ENCODE peak calls at places on chromosomes 11 and 22, in four cellular contexts. One of them, this sample, is unnamed.

GRCh38 chr22:46066691-46067090 is 83.6 kb upstream of the PPARA start:
- DNase-seq in AG09309: no peak
- DNase-seq in effector memory CD4-positive, alpha-beta T cell: no peak
- DNase-seq in activated naive CD4-positive, alpha-beta T cell treated with anti-CD3 and anti-CD28 coated beads for 36 hours: no peak
- DNase-seq in this sample: peak; percentile 30

GRCh38 chr11:31233425-31233824 is 136.1 kb downstream of the DCDC1 start:
- DNase-seq in AG09309: no peak
- DNase-seq in effector memory CD4-positive, alpha-beta T cell: no peak
- DNase-seq in activated naive CD4-positive, alpha-beta T cell treated with anti-CD3 and anti-CD28 coated beads for 36 hours: no peak
- DNase-seq in this sample: no peak

GRCh38 chr11:126790550-126790981 is 210.0 kb downstream of the KIRREL3 start:
- DNase-seq in AG09309: peak; percentile 90
- DNase-seq in effector memory CD4-positive, alpha-beta T cell: no peak
- DNase-seq in activated naive CD4-positive, alpha-beta T cell treated with anti-CD3 and anti-CD28 coated beads for 36 hours: no peak
- DNase-seq in this sample: no peak

GRCh38 chr22:46929046-46929688 is 166.7 kb downstream of the TBC1D22A start:
- DNase-seq in AG09309: no peak
- DNase-seq in effector memory CD4-positive, alpha-beta T cell: no peak
- DNase-seq in activated naive CD4-positive, alpha-beta T cell treated with anti-CD3 and anti-CD28 coated beads for 36 hours: no peak
- DNase-seq in this sample: no peak

GRCh38 chr11:13596601-13597000 is 71.9 kb upstream of the FAR1 start:
- DNase-seq in AG09309: no peak
- DNase-seq in effector memory CD4-positive, alpha-beta T cell: no peak
- DNase-seq in activated naive CD4-positive, alpha-beta T cell treated with anti-CD3 and anti-CD28 coated beads for 36 hours: no peak
- DNase-seq in this sample: no peak

GRCh38 chr11:110778351-110778750 is 66.1 kb upstream of the ARHGAP20 start:
- DNase-seq in AG09309: no peak
- DNase-seq in effector memory CD4-positive, alpha-beta T cell: no peak
- DNase-seq in activated naive CD4-positive, alpha-beta T cell treated with anti-CD3 and anti-CD28 coated beads for 36 hours: no peak
- DNase-seq in this sample: no peak

GRCh38 chr22:30488121-30488520 is 16.3 kb upstream of the SEC14L3 start:
- DNase-seq in AG09309: no peak
- DNase-seq in effector memory CD4-positive, alpha-beta T cell: no peak
- DNase-seq in activated naive CD4-positive, alpha-beta T cell treated with anti-CD3 and anti-CD28 coated beads for 36 hours: no peak
- DNase-seq in this sample: no peak

GRCh38 chr22:25797891-25798290 is 55.9 kb downstream of the MYO18B start:
- DNase-seq in AG09309: no peak
- DNase-seq in effector memory CD4-positive, alpha-beta T cell: no peak
- DNase-seq in activated naive CD4-positive, alpha-beta T cell treated with anti-CD3 and anti-CD28 coated beads for 36 hours: no peak
- DNase-seq in this sample: no peak

GRCh38 chr11:58905141-58905715 is 34.1 kb upstream of the GLYATL1 start:
- DNase-seq in AG09309: no peak
- DNase-seq in effector memory CD4-positive, alpha-beta T cell: no peak
- DNase-seq in activated naive CD4-positive, alpha-beta T cell treated with anti-CD3 and anti-CD28 coated beads for 36 hours: no peak
- DNase-seq in this sample: no peak

GRCh38 chr11:64876835-64877341 is 1.5 kb downstream of the EHD1 start:
- DNase-seq in AG09309: no peak
- DNase-seq in effector memory CD4-positive, alpha-beta T cell: no peak
- DNase-seq in activated naive CD4-positive, alpha-beta T cell treated with anti-CD3 and anti-CD28 coated beads for 36 hours: no peak
- DNase-seq in this sample: peak; percentile 55

GRCh38 chr11:23866641-23867040 is 630.2 kb upstream of the LUZP2 start:
- DNase-seq in AG09309: no peak
- DNase-seq in effector memory CD4-positive, alpha-beta T cell: no peak
- DNase-seq in activated naive CD4-positive, alpha-beta T cell treated with anti-CD3 and anti-CD28 coated beads for 36 hours: no peak
- DNase-seq in this sample: no peak

GRCh38 chr11:110261195-110262140 is 34.9 kb downstream of the RDX start:
- DNase-seq in AG09309: no peak
- DNase-seq in effector memory CD4-positive, alpha-beta T cell: no peak
- DNase-seq in activated naive CD4-positive, alpha-beta T cell treated with anti-CD3 and anti-CD28 coated beads for 36 hours: no peak
- DNase-seq in this sample: no peak

GRCh38 chr11:130744804-130745203 is 171.5 kb downstream of the SNX19 start:
- DNase-seq in AG09309: no peak
- DNase-seq in effector memory CD4-positive, alpha-beta T cell: no peak
- DNase-seq in activated naive CD4-positive, alpha-beta T cell treated with anti-CD3 and anti-CD28 coated beads for 36 hours: no peak
- DNase-seq in this sample: no peak

GRCh38 chr22:38954414-38955043 is 2.9 kb upstream of the APOBEC3A start:
- DNase-seq in AG09309: no peak
- DNase-seq in effector memory CD4-positive, alpha-beta T cell: no peak
- DNase-seq in activated naive CD4-positive, alpha-beta T cell treated with anti-CD3 and anti-CD28 coated beads for 36 hours: no peak
- DNase-seq in this sample: peak; percentile 22